ENCODE peak calls at places on chromosome 10, in nine cellular contexts. S, O, T, D, A, C, P, Z and U are unnamed samples.
A peak's percentile ranks its signal among the peaks of the same experiment; 100 is the strongest.

GRCh38 chr10:24603333-24603732 is 120.4 kb downstream of the ARHGAP21 start:
- DNase-seq in S (no peak), O (no peak), T (no peak), D (no peak), A (no peak), C (peak; percentile 43), P (no peak), Z (no peak), U (no peak)

GRCh38 chr10:32318476-32318896 is 28.5 kb downstream of the EPC1 start:
- DNase-seq in S (no peak), O (no peak), T (no peak), D (no peak), A (no peak), C (peak; percentile 23), P (no peak), Z (no peak), U (no peak)

GRCh38 chr10:47024046-47024322 is 112.8 kb downstream of the PTPN20 start:
- DNase-seq in S (no peak), O (no peak), T (no peak), D (no peak), A (no peak), C (no peak), P (no peak), Z (no peak), U (no peak)

GRCh38 chr10:119030421-119031250 is 1.1 kb downstream of the NANOS1 start:
- DNase-seq in S (peak; percentile 13), O (peak; percentile 28), T (no peak), D (peak; percentile 57), A (peak; percentile 68), C (peak; percentile 55), P (no peak), Z (no peak), U (no peak)

GRCh38 chr10:52617346-52617745 is 155.2 kb downstream of the MBL2 start:
- DNase-seq in S (no peak), O (no peak), T (no peak), D (no peak), A (no peak), C (peak; percentile 19), P (no peak), Z (no peak), U (no peak)

GRCh38 chr10:95906675-95907453 is 911 bp upstream of the CC2D2B start:
- DNase-seq in S (peak; percentile 29), O (peak; percentile 7), T (no peak), D (peak; percentile 63), A (peak; percentile 49), C (peak; percentile 74), P (peak; percentile 60), Z (peak; percentile 1), U (peak; percentile 36)

GRCh38 chr10:26621889-26622681 is 75.4 kb upstream of the PDSS1 start:
- DNase-seq in S (no peak), O (no peak), T (no peak), D (peak; percentile 47), A (peak; percentile 17), C (no peak), P (peak; percentile 59), Z (no peak), U (no peak)

GRCh38 chr10:77446700-77447099 is 190.9 kb downstream of the KCNMA1 start:
- DNase-seq in S (no peak), O (no peak), T (no peak), D (no peak), A (no peak), C (no peak), P (no peak), Z (no peak), U (no peak)

GRCh38 chr10:6917125-6917524 is 337.0 kb upstream of the PRKCQ start:
- DNase-seq in S (no peak), O (no peak), T (no peak), D (no peak), A (no peak), C (peak; percentile 68), P (no peak), Z (no peak), U (no peak)

GRCh38 chr10:79937661-79938226 is 11.2 kb downstream of the SFTPD start:
- DNase-seq in S (no peak), O (no peak), T (no peak), D (no peak), A (peak; percentile 9), C (no peak), P (no peak), Z (no peak), U (no peak)

GRCh38 chr10:97731346-97732051 is 5.4 kb upstream of the ZFYVE27 start:
- DNase-seq in S (peak; percentile 55), O (peak; percentile 47), T (peak; percentile 51), D (peak; percentile 84), A (peak; percentile 53), C (peak; percentile 82), P (peak; percentile 72), Z (peak; percentile 44), U (peak; percentile 69)

GRCh38 chr10:122252805-122253204 is 18.3 kb upstream of the BTBD16 start:
- DNase-seq in S (no peak), O (no peak), T (no peak), D (no peak), A (no peak), C (no peak), P (no peak), Z (no peak), U (no peak)

GRCh38 chr10:103917326-103918052 is 495 bp downstream of the STN1 start:
- DNase-seq in S (peak; percentile 47), O (no peak), T (peak; percentile 66), D (peak; percentile 71), A (peak; percentile 48), C (no peak), P (peak; percentile 68), Z (no peak), U (no peak)

GRCh38 chr10:88986549-88987242 is 3.9 kb upstream of the FAS start:
- DNase-seq in S (no peak), O (no peak), T (no peak), D (no peak), A (no peak), C (peak; percentile 68), P (no peak), Z (no peak), U (no peak)

GRCh38 chr10:110163841-110164240 is 43.6 kb upstream of the MXI1 start:
- DNase-seq in S (no peak), O (no peak), T (no peak), D (no peak), A (no peak), C (no peak), P (no peak), Z (no peak), U (no peak)

GRCh38 chr10:15518256-15518655 is 147.2 kb upstream of the FAM171A1 start:
- DNase-seq in S (peak; percentile 19), O (no peak), T (no peak), D (no peak), A (no peak), C (peak; percentile 12), P (no peak), Z (no peak), U (peak; percentile 70)

GRCh38 chr10:14740684-14741247 is 33.9 kb downstream of the FAM107B start:
- DNase-seq in S (no peak), O (no peak), T (no peak), D (peak; percentile 10), A (no peak), C (no peak), P (no peak), Z (no peak), U (no peak)

GRCh38 chr10:1594372-1595241 is 142.7 kb downstream of the ADARB2 start:
- DNase-seq in S (no peak), O (no peak), T (no peak), D (no peak), A (no peak), C (no peak), P (no peak), Z (no peak), U (no peak)

GRCh38 chr10:85609509-85609908 is 757.1 kb downstream of the GRID1 start:
- DNase-seq in S (no peak), O (no peak), T (no peak), D (no peak), A (no peak), C (no peak), P (no peak), Z (no peak), U (no peak)

GRCh38 chr10:10685566-10685965 is 332.1 kb upstream of the CELF2 start:
- DNase-seq in S (no peak), O (no peak), T (no peak), D (no peak), A (no peak), C (no peak), P (no peak), Z (no peak), U (no peak)

GRCh38 chr10:74104996-74105395 is 45.6 kb downstream of the AP3M1 start:
- DNase-seq in S (no peak), O (no peak), T (no peak), D (no peak), A (no peak), C (no peak), P (no peak), Z (no peak), U (no peak)

GRCh38 chr10:35783305-35783838 is 141.3 kb upstream of the FZD8 start:
- DNase-seq in S (no peak), O (no peak), T (no peak), D (no peak), A (no peak), C (no peak), P (no peak), Z (no peak), U (no peak)

GRCh38 chr10:12709516-12709915 is 292.0 kb downstream of the CCDC3 start:
- DNase-seq in S (no peak), O (no peak), T (no peak), D (no peak), A (no peak), C (peak; percentile 25), P (no peak), Z (no peak), U (no peak)

GRCh38 chr10:133453516-133454203 is at the start of gene SCART1:
- DNase-seq in S (no peak), O (no peak), T (no peak), D (no peak), A (peak; percentile 31), C (no peak), P (no peak), Z (no peak), U (no peak)

GRCh38 chr10:103736763-103737162 is 118.6 kb downstream of the SH3PXD2A start:
- DNase-seq in S (no peak), O (no peak), T (no peak), D (no peak), A (peak; percentile 32), C (no peak), P (no peak), Z (no peak), U (no peak)

GRCh38 chr10:71342850-71343773 is 24.1 kb downstream of the SLC29A3 start:
- DNase-seq in S (no peak), O (no peak), T (no peak), D (peak; percentile 82), A (no peak), C (peak; percentile 75), P (peak; percentile 65), Z (no peak), U (no peak)

GRCh38 chr10:107264742-107265141 is 100.2 kb upstream of the SORCS1 start:
- DNase-seq in S (no peak), O (no peak), T (no peak), D (no peak), A (no peak), C (no peak), P (no peak), Z (no peak), U (no peak)

GRCh38 chr10:117892681-117893220 is 154.0 kb downstream of the RAB11FIP2 start:
- DNase-seq in S (no peak), O (no peak), T (no peak), D (no peak), A (no peak), C (no peak), P (no peak), Z (no peak), U (no peak)

GRCh38 chr10:96846926-96847325 is 14.8 kb downstream of the LCOR start:
- DNase-seq in S (no peak), O (no peak), T (no peak), D (no peak), A (no peak), C (no peak), P (no peak), Z (no peak), U (no peak)

GRCh38 chr10:86363833-86364511 is 2.6 kb downstream of the GRID1 start:
- DNase-seq in S (no peak), O (no peak), T (no peak), D (no peak), A (no peak), C (no peak), P (peak; percentile 38), Z (no peak), U (no peak)

GRCh38 chr10:68406815-68407585 is at the start of gene RUFY2:
- DNase-seq in S (peak; percentile 46), O (peak; percentile 65), T (peak; percentile 79), D (peak; percentile 71), A (peak; percentile 81), C (peak; percentile 75), P (peak; percentile 86), Z (peak; percentile 19), U (peak; percentile 24)